ENCODE peak calls at places on chromosomes 13 and 19, in ten cellular contexts. L, Q, N, V, U, I, A, H, D and G are unnamed samples. For H3K4me1, the result is how much of the 10 kb centered on the place peaks cover.

GRCh38 chr19:43354305-43354627 is 780 bp downstream of the CD177 start:
- DNase-seq in U (peak), H (no peak), I (no peak), N (no peak), Q (no peak), D (no peak), V (no peak), L (peak), A (no peak), G (no peak)

GRCh38 chr13:71517004-71517403 is 350.0 kb downstream of the DACH1 start:
- DNase-seq in I (no peak), V (no peak), H (no peak), U (no peak), Q (no peak), D (no peak), A (no peak), L (no peak), N (no peak), G (no peak)

GRCh38 chr19:15555759-15556633 is 47.7 kb downstream of the CYP4F22 start:
- DNase-seq in N (peak), U (peak), A (peak), L (peak), I (peak), V (peak), Q (peak), D (peak), H (peak), G (peak)

GRCh38 chr13:110297011-110297410 is 9.9 kb downstream of the COL4A1 start:
- DNase-seq in U (peak), I (no peak), N (no peak), V (no peak), H (no peak), D (no peak), A (no peak), Q (no peak), L (no peak), G (no peak)

GRCh38 chr13:43242040-43242439 is 218.7 kb downstream of the DNAJC15 start:
- DNase-seq in D (no peak), I (no peak), U (no peak), L (no peak), H (no peak), Q (no peak), V (no peak), N (no peak), A (no peak), G (no peak)

GRCh38 chr13:40682449-40683240 is 16.2 kb upstream of the FOXO1 start:
- DNase-seq in A (no peak), I (no peak), U (no peak), N (no peak), D (no peak), Q (no peak), L (peak), V (no peak), H (no peak), G (no peak)

GRCh38 chr19:16073988-16074387 is 2.3 kb upstream of the TPM4 start:
- DNase-seq in Q (no peak), I (no peak), A (peak), H (no peak), U (peak), L (no peak), V (peak), N (peak), D (no peak), G (no peak)

GRCh38 chr19:56637976-56638555 is 4.9 kb upstream of the SMIM17 start:
- DNase-seq in V (peak), U (no peak), Q (no peak), D (peak), I (peak), N (peak), A (peak), L (peak), H (peak), G (no peak)

GRCh38 chr19:34314437-34315313 is 50.3 kb upstream of the GPI start:
- DNase-seq in H (no peak), N (no peak), Q (no peak), I (no peak), A (no peak), L (no peak), U (no peak), D (no peak), V (no peak), G (no peak)

GRCh38 chr19:23305555-23305954 is 55.4 kb upstream of the ZNF724 start:
- DNase-seq in A (no peak), Q (no peak), H (no peak), U (no peak), V (no peak), I (no peak), D (no peak), N (no peak), L (no peak), G (no peak)

GRCh38 chr19:13366529-13367143 is 139.6 kb downstream of the CACNA1A start:
- DNase-seq in I (no peak), N (no peak), A (no peak), L (peak), U (no peak), Q (no peak), V (no peak), D (no peak), H (no peak), G (no peak)

GRCh38 chr13:79710376-79710775 is 229.4 kb downstream of the NDFIP2 start:
- DNase-seq in H (no peak), V (no peak), I (no peak), D (no peak), U (no peak), L (no peak), A (no peak), N (no peak), Q (no peak), G (no peak)

GRCh38 chr19:23071087-23071511 is 45.7 kb upstream of the ZNF730 start:
- DNase-seq in I (no peak), U (peak), D (no peak), V (peak), N (no peak), Q (no peak), L (no peak), H (no peak), A (peak), G (no peak)

GRCh38 chr13:24215732-24216131 is 55.2 kb downstream of the SPATA13 start:
- DNase-seq in D (no peak), A (no peak), Q (no peak), N (no peak), L (no peak), I (no peak), U (no peak), H (peak), V (peak), G (no peak)

GRCh38 chr19:46878613-46879375 is 18.0 kb downstream of the ARHGAP35 start:
- DNase-seq in A (no peak), V (no peak), Q (peak), L (no peak), I (no peak), H (no peak), U (no peak), N (no peak), D (no peak), G (no peak)

GRCh38 chr13:34208326-34208725 is 390.4 kb downstream of the RFC3 start:
- DNase-seq in H (no peak), U (no peak), N (no peak), A (no peak), L (no peak), V (no peak), Q (no peak), D (no peak), I (no peak), G (no peak)

GRCh38 chr13:34207334-34207733 is 389.4 kb downstream of the RFC3 start:
- DNase-seq in D (no peak), H (no peak), N (no peak), Q (no peak), L (peak), V (no peak), I (no peak), A (no peak), U (no peak), G (no peak)

GRCh38 chr13:34207872-34208271 is 389.9 kb downstream of the RFC3 start:
- DNase-seq in D (no peak), N (no peak), U (no peak), I (no peak), Q (no peak), L (no peak), A (no peak), H (no peak), V (no peak), G (no peak)
- H3K27ac ChIP-seq in D (no peak), N (no peak), U (peak), I (no peak), Q (no peak), L (peak), A (no peak), H (peak), V (no peak), G (no peak)

GRCh38 chr13:46562152-46562551 is 9.2 kb downstream of the LRCH1 start:
- DNase-seq in A (no peak), L (no peak), U (no peak), Q (no peak), N (no peak), I (no peak), D (no peak), V (no peak), H (no peak), G (no peak)
- H3K4me1 ChIP-seq in A (under half), L (under half), U (under half), Q (under half), N (under half), I (under half), D (under half), V (under half), H (under half), G (under half)

DNA sequence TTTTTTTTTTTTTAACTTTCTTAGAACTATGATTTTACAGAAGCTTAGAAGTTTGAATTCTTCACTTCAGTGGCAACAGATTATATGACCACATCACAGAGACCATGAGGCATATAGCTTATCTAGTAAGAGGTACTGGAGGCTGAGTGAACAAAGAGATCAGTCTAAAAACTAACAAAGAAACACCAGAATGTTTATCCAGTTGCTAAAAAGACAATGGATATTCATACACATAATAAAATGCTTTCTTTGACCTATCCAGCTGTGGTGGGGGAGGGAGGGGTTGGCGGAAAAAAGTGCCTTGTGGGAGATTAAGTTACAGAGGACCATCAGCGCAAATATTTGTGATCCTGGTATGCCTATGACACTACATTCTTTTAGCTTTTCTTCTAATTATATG is 34.7 kb upstream of the SLITRK6 start:
- DNase-seq in Q (no peak), N (no peak), I (no peak), V (no peak), U (no peak), D (no peak), H (no peak), L (no peak), A (no peak), G (no peak)
- H3K4me3 ChIP-seq in Q (no peak), N (no peak), I (no peak), V (no peak), U (no peak), D (no peak), H (no peak), L (no peak), A (no peak), G (no peak)

GRCh38 chr13:45492538-45492937 is 27.8 kb downstream of the COG3 start:
- DNase-seq in V (no peak), D (no peak), N (no peak), Q (no peak), L (no peak), U (no peak), H (no peak), I (no peak), A (no peak), G (no peak)
- H3K27ac ChIP-seq in V (no peak), D (no peak), N (no peak), Q (no peak), L (no peak), U (no peak), H (no peak), I (peak), A (no peak), G (no peak)

DNA sequence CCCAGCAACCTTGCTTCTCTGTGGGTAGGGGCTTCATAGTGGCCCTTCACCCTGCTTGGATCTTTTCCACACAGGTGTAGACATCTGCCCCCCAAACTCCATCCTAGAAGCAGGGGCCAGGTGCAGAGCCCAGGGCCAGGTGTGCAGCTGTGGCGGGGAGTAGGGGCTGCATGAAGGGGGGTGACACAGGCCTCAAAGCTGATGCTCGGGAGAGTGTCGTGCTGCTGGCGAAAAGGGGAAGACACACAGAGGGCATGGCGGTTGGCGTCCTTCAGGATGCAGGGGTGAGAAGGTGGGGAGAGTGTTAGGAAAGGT is 31.0 kb upstream of the ISYNA1 start:
- DNase-seq in Q (no peak), D (no peak), I (no peak), U (peak), N (no peak), V (no peak), A (no peak), H (no peak), L (no peak), G (no peak)
- H3K4me1 ChIP-seq in Q (half or more), D (under half), I (under half), U (half or more), N (under half), V (under half), A (under half), H (under half), L (under half), G (under half)

DNA sequence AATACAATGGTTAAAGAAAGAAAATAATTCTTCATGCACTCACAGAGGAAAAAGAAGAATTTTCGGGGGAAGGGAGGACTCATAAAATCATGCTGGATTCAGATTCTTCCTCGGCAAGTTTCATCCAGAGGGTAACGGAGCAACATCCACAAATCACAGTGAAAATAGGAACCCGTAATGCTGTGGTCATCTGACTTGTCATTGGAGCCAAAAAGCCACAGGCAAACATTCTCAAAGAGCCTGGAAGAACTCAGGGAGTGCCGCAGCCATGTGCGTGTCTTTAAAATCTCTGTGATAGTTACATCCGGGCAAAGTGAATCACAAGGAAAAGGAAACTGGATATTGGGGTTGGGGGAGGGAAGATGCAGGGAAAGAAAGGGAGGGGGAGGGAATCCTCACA is 33.0 kb upstream of the VSTM2B start:
- DNase-seq in Q (no peak), D (peak), A (no peak), L (no peak), I (no peak), H (no peak), V (no peak), U (peak), N (no peak), G (no peak)
- H3K4me3 ChIP-seq in Q (no peak), D (no peak), A (no peak), L (no peak), I (no peak), H (no peak), V (no peak), U (no peak), N (no peak), G (no peak)

DNA sequence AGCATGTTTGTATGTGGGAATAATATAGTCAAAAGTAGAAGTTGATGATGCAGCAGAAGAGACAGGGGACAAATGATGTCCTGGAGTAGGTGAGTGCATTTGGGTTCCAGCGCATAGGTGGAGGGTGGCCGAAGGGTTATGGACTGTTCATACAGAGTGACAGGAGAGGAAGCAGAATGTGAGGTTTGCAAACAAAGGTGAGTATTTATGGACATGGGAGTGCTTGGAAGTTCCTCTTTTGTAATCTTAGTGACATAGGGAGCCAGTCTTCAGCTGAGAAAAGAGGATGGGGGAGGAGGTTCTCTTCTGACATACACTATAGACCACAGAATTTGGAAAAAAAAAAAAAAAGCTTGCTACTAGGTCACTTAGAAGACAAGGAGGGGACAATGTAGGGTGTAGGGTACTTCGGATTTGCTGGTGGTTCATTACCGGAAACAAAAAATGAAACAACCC is 331.6 kb downstream of the DLEU7 start:
- DNase-seq in U (no peak), A (no peak), H (no peak), D (no peak), I (no peak), V (no peak), Q (no peak), L (no peak), N (no peak), G (no peak)
- H3K27ac ChIP-seq in U (peak), A (no peak), H (no peak), D (no peak), I (no peak), V (no peak), Q (peak), L (no peak), N (peak), G (peak)

GRCh38 chr19:45517238-45517637 is 10.0 kb downstream of the VASP start:
- DNase-seq in U (no peak), I (no peak), V (no peak), D (no peak), L (no peak), Q (peak), N (no peak), A (no peak), H (no peak), G (no peak)

GRCh38 chr19:45515807-45516401 is 8.6 kb downstream of the VASP start:
- DNase-seq in D (no peak), Q (no peak), N (no peak), L (no peak), U (no peak), V (no peak), A (no peak), I (no peak), H (no peak), G (no peak)

GRCh38 chr19:45512881-45513483 is 5.7 kb downstream of the VASP start:
- DNase-seq in H (no peak), N (no peak), U (no peak), V (no peak), L (no peak), I (no peak), A (no peak), Q (no peak), D (no peak), G (no peak)

GRCh38 chr19:45514376-45515051 is 7.2 kb downstream of the VASP start:
- DNase-seq in A (peak), H (no peak), D (no peak), V (no peak), U (no peak), L (no peak), Q (no peak), N (no peak), I (no peak), G (no peak)

DNA sequence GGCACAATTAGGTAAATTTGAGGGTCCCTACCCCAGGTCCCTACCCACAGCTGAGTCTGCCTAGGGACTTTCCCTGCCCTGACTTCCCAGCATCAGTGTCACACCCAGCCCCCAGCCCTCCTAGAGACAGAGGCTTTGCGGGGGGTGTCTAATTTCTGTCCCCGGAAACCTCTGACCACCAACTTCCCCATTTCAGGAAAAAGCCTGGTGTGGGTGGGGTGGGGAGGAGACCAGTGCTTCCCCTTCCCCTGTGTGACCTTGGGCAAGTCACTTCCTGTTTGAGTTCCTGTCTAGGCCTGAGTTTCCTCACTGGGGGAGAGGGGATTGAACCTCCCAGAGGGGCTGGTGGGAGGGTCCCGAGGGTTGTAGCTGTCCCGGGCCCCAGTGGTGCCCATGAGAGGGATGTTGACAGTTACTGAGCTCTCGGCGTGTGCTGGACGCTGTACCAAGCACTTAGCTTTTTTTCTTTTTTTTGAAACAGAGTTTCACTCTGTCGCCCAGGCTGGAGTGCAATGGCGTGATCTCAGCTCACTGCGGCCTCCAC is 7.9 kb downstream of the VASP start:
- DNase-seq in H (no peak), I (no peak), D (peak), N (no peak), Q (peak), L (no peak), A (no peak), U (no peak), V (no peak), G (no peak)
- H3K4me1 ChIP-seq in H (under half), I (under half), D (under half), N (half or more), Q (under half), L (under half), A (under half), U (half or more), V (under half), G (under half)

DNA sequence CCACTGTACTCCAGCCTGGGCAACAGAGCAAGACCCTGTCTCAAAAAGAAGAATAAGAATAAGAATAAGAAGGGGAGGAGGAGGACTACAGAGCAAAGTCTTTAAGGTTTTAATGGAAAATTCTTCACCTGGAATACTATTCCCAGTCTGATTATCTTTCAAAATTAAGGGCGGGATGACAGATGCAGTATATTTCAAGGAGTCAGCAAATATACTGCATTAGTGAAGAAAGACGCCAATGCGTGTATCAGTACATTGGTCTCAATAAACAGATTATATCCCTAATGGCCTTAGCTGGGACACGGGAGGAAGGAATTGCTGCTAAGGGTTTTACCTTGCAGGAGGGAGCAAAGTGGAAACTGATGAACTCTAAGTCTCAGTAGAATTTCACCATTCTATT is 54.1 kb upstream of the PDCD5 start:
- DNase-seq in N (no peak), Q (no peak), D (no peak), V (no peak), H (no peak), I (no peak), U (no peak), A (no peak), L (no peak), G (no peak)
- H3K4me3 ChIP-seq in N (no peak), Q (no peak), D (no peak), V (no peak), H (no peak), I (no peak), U (no peak), A (no peak), L (no peak), G (no peak)